ENCODE peak calls at places on chromosomes 11 and 22, in eight cellular contexts. X is BJ, R is suprapubic skin, I is brain microvascular endothelial cell, D is fibroblast of lung, C is tibial artery, W is right atrium auricular region, Z is fibroblast of mammary gland. F is an unnamed sample.
A peak's percentile ranks its signal among the peaks of the same experiment; 100 is the strongest.

GRCh38 chr22:42114721-42115120 is 15.9 kb downstream of the CYP2D6 start:
- DNase-seq in X (no peak), R (no peak), I (peak; percentile 16), D (no peak), C (no peak), W (no peak), Z (peak; percentile 36), F (no peak)

GRCh38 chr11:60280412-60280811 is at the start of gene MS4A4A:
- DNase-seq in X (no peak), R (no peak), I (no peak), D (no peak), C (peak; percentile 46), W (no peak), Z (no peak), F (no peak)

GRCh38 chr11:93000511-93001476 is 31.3 kb downstream of the MTNR1B start:
- DNase-seq in X (peak; percentile 63), R (no peak), I (peak; percentile 63), D (peak; percentile 87), C (no peak), W (no peak), Z (peak; percentile 79), F (no peak)

GRCh38 chr11:128552783-128553661 is 34.3 kb downstream of the ETS1 start:
- DNase-seq in X (no peak), R (no peak), I (no peak), D (peak; percentile 61), C (no peak), W (no peak), Z (peak; percentile 83), F (no peak)

GRCh38 chr11:125105921-125106320 is 5.5 kb downstream of the TMEM218 start:
- DNase-seq in X (no peak), R (no peak), I (no peak), D (no peak), C (no peak), W (no peak), Z (peak; percentile 14), F (no peak)

GRCh38 chr11:81707881-81708280 is 1025.8 kb downstream of the FAM181B start:
- DNase-seq in X (no peak), R (no peak), I (no peak), D (no peak), C (no peak), W (no peak), Z (no peak), F (no peak)

GRCh38 chr11:75858613-75859012 is 43.6 kb downstream of the UVRAG start:
- DNase-seq in X (no peak), R (no peak), I (peak; percentile 20), D (peak; percentile 72), C (no peak), W (no peak), Z (peak; percentile 50), F (no peak)

GRCh38 chr11:29916040-29916439 is 100.8 kb downstream of the KCNA4 start:
- DNase-seq in X (no peak), R (no peak), I (no peak), D (no peak), C (no peak), W (no peak), Z (no peak), F (no peak)

GRCh38 chr11:57303990-57304579 is 20.7 kb downstream of the TNKS1BP1 start:
- DNase-seq in X (no peak), R (peak; percentile 75), I (no peak), D (peak; percentile 69), C (no peak), W (no peak), Z (peak; percentile 86), F (no peak)

GRCh38 chr11:58004664-58005063 is 19.0 kb upstream of the OR9Q1 start:
- DNase-seq in X (no peak), R (no peak), I (no peak), D (no peak), C (no peak), W (no peak), Z (no peak), F (no peak)

DNA sequence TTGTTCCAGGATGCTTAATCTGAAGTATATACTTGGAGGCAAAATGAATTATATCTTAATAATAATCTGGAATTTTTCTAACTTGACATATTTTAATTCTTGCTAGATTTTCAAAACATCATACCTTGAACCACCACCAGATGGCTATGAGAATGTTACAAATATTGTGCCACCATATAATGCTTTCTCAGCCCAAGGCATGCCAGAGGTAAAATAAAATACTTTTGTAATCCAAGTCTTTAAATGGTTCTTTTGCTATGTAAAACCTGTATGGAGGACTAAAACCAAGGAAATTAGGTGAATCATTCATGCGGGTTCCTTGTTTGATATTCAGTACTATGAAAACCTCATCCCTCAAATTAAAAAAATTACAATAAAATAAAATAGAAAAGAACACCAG is 14.4 kb downstream of the NAALAD2 start:
- DNase-seq in X (no peak), R (no peak), I (no peak), D (no peak), C (no peak), W (no peak), Z (no peak), F (no peak)
- TF ChIP-seq CTCF in X (no peak), R (no peak), I (peak; percentile 13), D (peak; percentile 25), C (no peak), W (no peak), Z (no peak), F (no peak)

DNA sequence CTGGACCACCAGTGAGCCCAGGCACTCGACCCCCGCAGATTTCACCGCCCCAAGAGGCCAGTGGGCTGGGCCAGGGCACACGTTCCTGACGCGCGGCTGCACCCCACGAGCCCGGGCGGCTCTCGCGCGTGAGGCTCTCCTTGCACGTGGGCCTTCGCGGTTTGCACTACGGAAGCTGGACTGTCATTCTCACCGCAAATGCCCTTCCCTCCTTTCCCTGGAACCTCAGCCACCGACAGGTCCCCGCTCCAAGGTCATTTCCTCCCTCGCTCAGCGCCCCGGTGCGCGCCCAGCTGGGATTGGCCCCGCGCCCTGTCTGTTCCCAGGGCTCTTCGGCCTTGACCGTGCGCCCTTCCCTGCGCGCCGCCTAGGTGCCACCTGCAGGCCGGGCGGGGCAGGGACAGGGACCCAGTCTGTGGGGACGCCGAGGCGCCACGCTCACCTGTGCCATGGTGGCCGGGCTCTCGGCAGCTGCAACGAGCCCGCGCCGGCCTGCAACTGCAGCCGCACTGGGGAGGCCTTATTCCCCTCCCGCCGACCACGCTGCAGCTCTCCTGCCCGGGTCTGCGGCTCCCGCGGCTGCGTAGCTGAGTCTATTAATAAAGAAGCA is 2.1 kb upstream of the CPT1A start:
- DNase-seq in X (no peak), R (peak; percentile 80), I (no peak), D (peak; percentile 48), C (peak; percentile 41), W (no peak), Z (no peak), F (no peak)
- H3K4me3 ChIP-seq in X (no peak overlapping the region), R (peak overlapping the region; percentile 93), I (peak overlapping the region; percentile 35), D (peak overlapping the region; percentile 61), C (peak overlapping the region; percentile 90), W (peak overlapping the region; percentile 82), Z (no peak overlapping the region), F (peak overlapping the region; percentile 86)

DNA sequence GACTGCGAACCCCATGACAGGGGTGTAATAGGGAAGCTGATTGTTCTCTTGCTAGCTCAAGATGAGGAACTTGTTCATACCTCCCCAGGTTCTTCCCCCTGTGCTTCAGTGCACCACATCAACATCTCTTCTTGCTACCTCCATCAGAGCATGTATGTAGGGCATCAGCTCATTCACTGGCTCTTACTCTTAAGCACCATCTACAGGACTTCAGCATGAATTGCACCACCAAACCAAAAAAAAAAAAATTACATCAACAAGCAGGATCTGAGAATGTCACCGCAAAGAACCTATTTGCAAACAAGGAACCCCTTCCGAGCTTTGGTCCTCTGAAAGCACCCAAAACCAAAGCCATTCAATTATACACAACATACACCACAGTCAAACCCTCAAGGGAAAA is 2226.5 kb upstream of the RAG2 start:
- DNase-seq in X (no peak), R (no peak), I (no peak), D (peak; percentile 14), C (no peak), W (no peak), Z (no peak), F (no peak)
- TF ChIP-seq CTCF in X (peak; percentile 39), R (no peak), I (peak; percentile 51), D (peak; percentile 39), C (no peak), W (no peak), Z (no peak), F (no peak)

GRCh38 chr22:26642465-26643367 is 14.7 kb upstream of the MIAT start:
- DNase-seq in X (no peak), R (no peak), I (no peak), D (peak; percentile 52), C (no peak), W (no peak), Z (no peak), F (no peak)
- H3K4me3 ChIP-seq in X (no peak overlapping the region), R (no peak overlapping the region), I (no peak overlapping the region), D (no peak overlapping the region), C (no peak overlapping the region), W (no peak overlapping the region), Z (no peak overlapping the region), F (no peak overlapping the region)

GRCh38 chr22:32951081-32951806 is 106.9 kb downstream of the SYN3 start:
- DNase-seq in X (no peak), R (no peak), I (no peak), D (no peak), C (no peak), W (no peak), Z (no peak), F (no peak)
- TF ChIP-seq CTCF in X (no peak), R (no peak), I (peak; percentile 12), D (no peak), C (no peak), W (no peak), Z (no peak), F (no peak)

GRCh38 chr11:117314840-117315239 is 1.2 kb downstream of the BACE1 start:
- DNase-seq in X (no peak), R (no peak), I (no peak), D (no peak), C (no peak), W (no peak), Z (no peak), F (no peak)
- H3K4me3 ChIP-seq in X (peak overlapping the region; percentile 86), R (peak overlapping the region; percentile 88), I (peak overlapping the region; percentile 70), D (peak overlapping the region; percentile 81), C (peak overlapping the region; percentile 96), W (peak overlapping the region; percentile 81), Z (peak overlapping the region; percentile 71), F (peak overlapping the region; percentile 97)

GRCh38 chr11:86606849-86607481 is 65.5 kb downstream of the ME3 start:
- DNase-seq in X (no peak), R (no peak), I (peak; percentile 45), D (peak; percentile 54), C (no peak), W (no peak), Z (peak; percentile 42), F (no peak)
- TF ChIP-seq CTCF in X (peak; percentile 24), R (no peak), I (no peak), D (peak; percentile 16), C (no peak), W (no peak), Z (no peak), F (no peak)

DNA sequence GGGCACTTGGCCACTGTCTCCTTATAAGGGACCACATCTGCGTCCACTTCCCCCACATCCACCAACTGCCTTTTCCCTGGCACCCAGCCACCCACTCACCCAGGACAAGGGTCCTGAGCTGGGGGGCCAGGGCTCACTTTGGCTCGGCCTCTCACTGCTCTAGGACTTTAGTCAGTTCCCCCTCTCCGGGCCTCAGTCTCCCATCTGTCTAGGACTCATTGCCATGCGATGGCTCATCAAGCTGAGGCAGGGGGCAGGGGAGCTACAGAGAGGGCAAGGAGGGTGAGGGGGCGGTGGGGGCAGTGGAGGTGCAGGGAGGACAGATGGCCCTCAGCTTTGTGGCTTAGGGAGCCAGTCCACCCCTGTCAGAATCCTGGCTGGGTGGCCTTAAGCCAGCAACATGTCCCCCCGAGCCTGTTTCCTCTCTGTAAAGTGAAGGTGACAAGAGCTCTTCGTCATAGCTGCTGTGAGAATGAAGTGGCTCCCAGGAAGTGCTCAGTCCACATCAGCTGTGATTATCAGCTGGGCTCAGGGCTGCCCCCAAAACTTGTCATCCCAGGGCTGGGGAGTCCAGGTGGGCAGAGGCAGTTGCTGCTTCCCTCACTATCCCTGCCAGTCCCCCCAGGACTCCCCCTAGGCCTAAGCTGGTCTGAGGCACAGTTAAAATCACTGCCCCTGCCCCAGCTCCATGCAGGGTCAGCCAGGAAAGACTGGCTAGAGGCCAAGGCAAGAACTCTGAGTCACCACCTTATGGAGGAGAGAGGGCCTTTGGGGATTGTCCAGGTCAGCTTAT is 14.9 kb downstream of the RAC2 start:
- DNase-seq in X (peak; percentile 30), R (no peak), I (peak; percentile 54), D (peak; percentile 86), C (no peak), W (no peak), Z (peak; percentile 89), F (no peak)
- H3K4me3 ChIP-seq in X (no peak overlapping the region), R (no peak overlapping the region), I (no peak overlapping the region), D (no peak overlapping the region), C (no peak overlapping the region), W (no peak overlapping the region), Z (no peak overlapping the region), F (no peak overlapping the region)